ENCODE peak calls at places on chromosomes 11 and 22, in four cellular contexts. F is heart right ventricle, H is MCF 10A, Q is A549. O is an unnamed sample.

GRCh38 chr11:48134221-48134922 is 82.2 kb upstream of the OR4B1 start:
- DNase-seq in Q (no peak), F (no peak), H (no peak), O (no peak)

GRCh38 chr11:87219266-87219665 is 181.5 kb downstream of the TMEM135 start:
- DNase-seq in Q (no peak), H (no peak), F (no peak), O (no peak)

GRCh38 chr22:43401661-43402060 is 10.2 kb upstream of the MPPED1 start:
- DNase-seq in H (no peak), Q (no peak), F (no peak), O (no peak)

GRCh38 chr22:23922921-23923320 is 28.7 kb downstream of the MIF start:
- DNase-seq in H (no peak), Q (no peak), F (no peak), O (no peak)

GRCh38 chr11:133913761-133914160 is 43.0 kb downstream of the IGSF9B start:
- DNase-seq in F (no peak), Q (no peak), H (no peak), O (no peak)

GRCh38 chr11:125768256-125769046 is 10.2 kb downstream of the PATE2 start:
- DNase-seq in Q (no peak), F (no peak), H (no peak), O (no peak)

GRCh38 chr22:19496324-19496630 is 16.6 kb downstream of the CDC45 start:
- DNase-seq in H (no peak), F (no peak), Q (no peak), O (no peak)

GRCh38 chr22:36873614-36874308 is 13.0 kb downstream of the NCF4 start:
- DNase-seq in F (no peak), H (peak; percentile 97), Q (peak; percentile 69), O (peak; percentile 37)

GRCh38 chr11:113278925-113279324 is 35.5 kb upstream of the TTC12 start:
- DNase-seq in Q (no peak), H (no peak), F (no peak), O (no peak)

GRCh38 chr11:1781593-1781975 is 17.9 kb upstream of the CTSD start:
- DNase-seq in F (no peak), H (no peak), Q (no peak), O (no peak)

GRCh38 chr11:98531576-98531975 is 489.2 kb upstream of the CNTN5 start:
- DNase-seq in F (no peak), H (no peak), Q (no peak), O (no peak)

GRCh38 chr11:69002101-69002742 is 10.8 kb downstream of the MRGPRF start:
- DNase-seq in H (no peak), Q (no peak), F (no peak), O (no peak)

GRCh38 chr22:41983516-41983915 is 14.3 kb downstream of the SEPTIN3 start:
- DNase-seq in H (peak; percentile 85), Q (no peak), F (no peak), O (no peak)

GRCh38 chr11:95108159-95108611 is 18.5 kb downstream of the ENDOD1 start:
- DNase-seq in F (peak; percentile 23), Q (peak; percentile 11), H (peak; percentile 94), O (no peak)

GRCh38 chr11:123584737-123585136 is 69.7 kb downstream of the SCN3B start:
- DNase-seq in H (no peak), Q (no peak), F (no peak), O (no peak)

GRCh38 chr11:72972541-72973128 is 158.4 kb downstream of the ATG16L2 start:
- DNase-seq in H (peak; percentile 52), F (no peak), Q (no peak), O (no peak)

GRCh38 chr11:12066799-12067508 is 43.4 kb upstream of the MICAL2 start:
- DNase-seq in F (no peak), Q (peak; percentile 93), H (peak; percentile 82), O (no peak)

GRCh38 chr22:47034905-47035419 is 272.5 kb downstream of the TBC1D22A start:
- DNase-seq in H (no peak), F (peak; percentile 1), Q (no peak), O (no peak)
- TF ChIP-seq CTCF in H (no peak), F (no peak), Q (no peak), O (no peak)

DNA sequence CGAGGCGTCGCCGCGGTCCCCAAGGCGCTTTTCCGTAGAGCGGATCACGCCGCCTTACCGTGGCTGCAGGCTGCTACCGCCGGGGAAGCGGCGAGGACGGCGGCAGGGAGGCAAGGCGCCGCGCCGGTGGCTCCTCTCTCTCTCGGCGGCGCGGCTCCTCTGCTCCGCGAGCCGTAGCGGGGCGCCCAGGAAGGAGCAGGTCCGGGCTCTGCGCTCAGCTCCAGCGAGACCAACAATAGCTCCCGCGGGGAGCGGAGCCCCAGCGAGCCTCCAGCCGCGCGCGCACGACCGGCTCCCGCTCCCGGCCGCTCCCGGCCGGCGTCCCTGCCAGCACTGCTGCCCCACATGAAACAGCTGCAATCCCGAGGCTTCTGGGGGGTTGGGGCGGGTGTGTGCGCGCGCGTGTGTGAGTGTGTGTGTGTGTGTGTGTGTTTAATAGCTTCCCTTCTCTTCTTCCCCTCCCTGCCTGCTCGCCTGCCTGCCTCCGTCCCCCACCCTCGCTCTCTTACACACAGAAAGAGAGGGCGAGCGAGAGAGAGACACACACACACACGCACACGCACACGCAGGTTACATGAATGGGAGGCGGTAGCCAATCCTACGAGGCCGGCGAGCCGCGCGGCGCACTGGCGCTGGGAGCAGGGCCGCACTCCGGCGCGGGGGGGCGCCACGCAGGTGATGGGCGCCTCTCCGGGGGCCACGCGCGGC is at the start of gene TENM4:
- DNase-seq in F (peak; percentile 59), H (peak; percentile 61), Q (peak; percentile 28), O (peak; percentile 75)
- TF ChIP-seq CTCF in F (peak; percentile 47), H (peak; percentile 37), Q (no peak), O (peak; percentile 42)

DNA sequence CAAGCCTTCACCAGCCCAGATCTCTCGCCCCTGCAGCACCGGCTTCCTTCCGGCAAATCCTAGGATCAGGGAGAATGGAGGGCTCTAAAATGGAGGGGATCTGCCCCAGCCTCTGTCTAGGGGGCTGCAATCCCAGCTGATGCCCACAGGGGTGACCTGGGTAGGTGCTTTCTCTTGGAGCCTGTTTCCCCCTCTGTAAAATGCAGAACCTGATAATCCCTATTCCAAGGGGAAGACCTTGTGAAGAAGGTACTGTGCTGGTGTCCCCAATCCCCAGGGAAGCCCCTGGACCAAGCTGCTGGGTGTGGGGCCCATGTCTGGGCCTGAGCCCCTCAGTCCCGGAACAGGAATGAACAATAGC is 2.8 kb downstream of the EMID1 start:
- DNase-seq in Q (no peak), F (no peak), H (no peak), O (no peak)
- TF ChIP-seq CTCF in Q (no peak), F (no peak), H (no peak), O (no peak)

DNA sequence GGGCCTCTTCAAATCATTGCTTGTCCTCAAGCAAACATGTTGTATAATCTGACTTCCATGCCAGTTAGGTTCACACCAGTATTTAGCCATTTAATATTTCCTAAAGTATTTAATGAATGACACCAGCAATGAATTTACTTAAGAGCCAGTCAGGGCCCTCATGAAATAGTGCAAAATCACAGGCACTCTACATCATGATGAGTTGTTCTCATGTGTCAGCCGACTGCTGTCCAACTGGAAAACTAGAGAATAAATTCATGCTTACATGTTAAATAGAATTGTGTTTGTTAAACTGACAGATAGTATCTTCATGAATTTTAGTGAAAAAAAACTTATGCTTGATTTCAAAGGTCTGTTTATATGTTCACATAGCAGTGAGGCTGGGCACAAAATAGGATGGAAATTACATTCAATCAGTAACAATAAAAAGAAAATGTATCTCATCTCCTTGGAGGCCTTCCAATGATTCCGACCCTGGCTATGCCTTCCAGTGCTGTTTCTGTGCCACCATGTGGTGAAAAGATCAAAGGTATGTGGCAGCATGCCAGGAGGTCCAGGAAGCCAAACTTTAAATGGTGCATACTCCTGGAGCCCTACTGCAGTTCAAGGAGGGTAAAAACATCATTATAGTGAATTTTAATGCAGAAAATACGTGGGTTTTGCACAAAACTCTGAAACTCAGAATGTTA is 45.2 kb downstream of the CTSC start:
- DNase-seq in F (no peak), Q (peak; percentile 31), H (peak; percentile 83), O (no peak)
- TF ChIP-seq CTCF in F (peak; percentile 19), Q (no peak), H (peak; percentile 16), O (no peak)

GRCh38 chr11:4922304-4922703 is 1.8 kb downstream of the OR51G1 start:
- DNase-seq in F (no peak), H (no peak), Q (no peak), O (no peak)

GRCh38 chr11:4924239-4924638 is at the start of gene OR51G1:
- DNase-seq in Q (no peak), F (no peak), H (no peak), O (no peak)

GRCh38 chr11:4919250-4919649 is at the start of gene OR51G2:
- DNase-seq in Q (no peak), H (no peak), F (no peak), O (no peak)

GRCh38 chr11:4926607-4927006 is 2.5 kb upstream of the OR51G1 start:
- DNase-seq in H (peak; percentile 5), F (no peak), Q (no peak), O (no peak)

DNA sequence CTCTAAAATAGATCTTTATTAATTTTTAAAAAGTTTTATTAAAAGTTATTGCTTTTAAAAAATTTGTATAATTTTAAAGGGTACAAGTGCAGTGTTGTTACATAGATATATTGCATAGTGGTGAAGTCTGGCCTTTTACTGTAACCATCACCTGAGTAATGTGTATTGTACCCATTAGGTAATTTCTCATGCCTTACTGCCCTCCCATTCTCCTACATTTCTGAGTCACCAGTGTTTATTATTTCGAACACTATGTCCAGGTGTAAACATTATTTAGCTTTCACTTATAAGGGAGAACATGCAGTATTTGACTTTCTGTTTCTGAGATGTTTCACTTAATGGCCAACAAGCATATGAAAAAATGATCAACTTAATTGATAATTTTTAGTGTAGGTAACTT is 2.3 kb downstream of the OR51G1 start:
- DNase-seq in Q (no peak), F (no peak), H (peak; percentile 29), O (no peak)
- TF ChIP-seq CTCF in Q (no peak), F (no peak), H (no peak), O (no peak)

GRCh38 chr11:18536195-18536594 is 9.5 kb upstream of the TSG101 start:
- DNase-seq in Q (no peak), H (no peak), F (no peak), O (no peak)

GRCh38 chr11:18540207-18541009 is 13.7 kb upstream of the TSG101 start:
- DNase-seq in H (peak; percentile 35), Q (peak; percentile 48), F (no peak), O (no peak)
- TF ChIP-seq CTCF in H (peak; percentile 46), Q (peak; percentile 77), F (peak; percentile 56), O (no peak)